ENCODE peak calls at places on chromosomes 5 and 9, in eight cellular contexts. J, W, F, Z, H, M, C and X are unnamed samples.

GRCh38 chr5:128572546-128573339 is 34.7 kb upstream of the FBN2 start:
- DNase-seq in J (no peak), W (no peak), F (no peak), Z (no peak), H (peak), M (no peak), C (no peak), X (no peak)

GRCh38 chr9:114027159-114027895 is 50.8 kb downstream of the AMBP start:
- DNase-seq in J (no peak), W (no peak), F (peak), Z (no peak), H (no peak), M (no peak), C (no peak), X (no peak)

GRCh38 chr9:130627896-130628792 is 36.2 kb upstream of the PRDM12 start:
- DNase-seq in J (no peak), W (peak), F (no peak), Z (no peak), H (no peak), M (no peak), C (no peak), X (peak)

GRCh38 chr5:62780888-62781287 is 202.3 kb downstream of the LRRC70 start:
- DNase-seq in J (no peak), W (no peak), F (no peak), Z (no peak), H (no peak), M (no peak), C (no peak), X (no peak)

GRCh38 chr9:133234577-133235322 is 25.7 kb upstream of the OBP2B start:
- DNase-seq in J (no peak), W (peak), F (no peak), Z (no peak), H (no peak), M (no peak), C (no peak), X (no peak)

GRCh38 chr9:90825586-90825985 is 24.0 kb downstream of the SYK start:
- DNase-seq in J (no peak), W (no peak), F (no peak), Z (no peak), H (no peak), M (no peak), C (no peak), X (no peak)

GRCh38 chr9:110545705-110546104 is 33.8 kb downstream of the SVEP1 start:
- DNase-seq in J (no peak), W (no peak), F (no peak), Z (no peak), H (peak), M (peak), C (no peak), X (no peak)

GRCh38 chr5:171893290-171893890 is 107.8 kb downstream of the SMIM23 start:
- DNase-seq in J (no peak), W (no peak), F (no peak), Z (no peak), H (peak), M (no peak), C (no peak), X (no peak)

GRCh38 chr5:91499943-91500531 is 116.9 kb upstream of the ARRDC3 start:
- DNase-seq in J (no peak), W (no peak), F (no peak), Z (peak), H (peak), M (peak), C (peak), X (no peak)

GRCh38 chr5:6490693-6491092 is 42.0 kb downstream of the UBE2QL1 start:
- DNase-seq in J (no peak), W (no peak), F (no peak), Z (no peak), H (no peak), M (no peak), C (no peak), X (peak)

GRCh38 chr5:115573133-115573532 is 28.6 kb upstream of the FEM1C start:
- DNase-seq in J (no peak), W (no peak), F (no peak), Z (no peak), H (peak), M (no peak), C (peak), X (no peak)

GRCh38 chr9:136693135-136693489 is 5.9 kb upstream of the AGPAT2 start:
- DNase-seq in J (no peak), W (no peak), F (no peak), Z (no peak), H (no peak), M (no peak), C (no peak), X (no peak)

GRCh38 chr9:136690104-136690840 is 3.0 kb upstream of the AGPAT2 start:
- DNase-seq in J (no peak), W (no peak), F (no peak), Z (no peak), H (no peak), M (no peak), C (no peak), X (no peak)

GRCh38 chr9:136692190-136693134 is 5.2 kb upstream of the AGPAT2 start:
- DNase-seq in J (no peak), W (no peak), F (no peak), Z (no peak), H (no peak), M (no peak), C (no peak), X (no peak)

GRCh38 chr9:136690841-136691261 is 3.6 kb upstream of the AGPAT2 start:
- DNase-seq in J (no peak), W (no peak), F (peak), Z (no peak), H (no peak), M (no peak), C (no peak), X (no peak)

GRCh38 chr9:136691316-136692189 is 4.3 kb upstream of the AGPAT2 start:
- DNase-seq in J (no peak), W (no peak), F (no peak), Z (no peak), H (no peak), M (no peak), C (no peak), X (no peak)
- TF ChIP-seq POLR2A in J (no peak), W (no peak), F (no peak), Z (no peak), H (no peak), M (no peak), C (no peak), X (no peak)

GRCh38 chr5:55994998-55995914 is 493 bp upstream of the IL6ST start:
- DNase-seq in J (peak), W (peak), F (peak), Z (peak), H (peak), M (peak), C (peak), X (peak)
- TF ChIP-seq POLR2A in J (peak), W (no peak), F (peak), Z (peak), H (peak), M (peak), C (no peak), X (peak)

DNA sequence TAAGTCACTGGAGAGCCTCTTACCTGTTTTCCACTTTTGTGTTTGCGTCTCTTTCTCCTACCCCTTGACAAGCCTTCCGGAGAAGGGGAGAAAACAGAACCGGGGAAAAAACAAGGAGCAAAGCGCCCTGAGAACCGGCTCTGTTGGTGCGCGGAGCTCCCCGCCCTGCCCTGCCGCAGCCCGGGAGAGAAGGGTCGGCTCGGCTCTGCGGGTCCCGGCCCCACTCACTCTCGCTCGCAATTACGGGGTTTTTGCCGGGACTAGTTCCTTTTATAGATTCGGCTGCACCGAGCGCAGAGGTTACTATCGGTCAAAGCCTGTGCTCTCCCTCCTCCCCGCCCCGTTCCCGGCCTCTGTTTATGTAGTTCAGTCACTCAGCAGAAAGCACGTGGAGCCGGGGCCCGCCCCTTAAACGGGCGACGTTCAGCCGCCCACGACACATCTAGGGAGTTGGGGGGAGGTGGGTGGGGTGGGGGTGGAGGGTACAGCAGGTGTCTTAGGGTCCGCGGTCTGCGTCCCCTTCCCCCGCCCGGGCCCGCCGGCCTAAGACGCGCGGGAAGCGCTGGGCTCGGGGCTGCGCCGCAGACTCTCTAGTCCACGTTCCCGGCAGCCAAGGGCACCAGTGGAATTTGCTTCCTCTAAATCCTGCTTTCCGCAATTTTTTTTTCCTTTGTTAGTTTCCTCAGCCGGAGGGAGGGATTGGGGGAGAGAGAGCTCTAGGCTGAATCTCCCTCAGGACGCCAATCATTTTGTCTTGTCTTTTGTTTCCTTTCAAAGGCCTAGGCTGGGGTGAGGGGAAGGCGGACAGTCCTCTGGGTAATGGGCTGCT is at the start of gene ABCA1:
- DNase-seq in J (peak), W (peak), F (peak), Z (peak), H (peak), M (peak), C (peak), X (peak)
- TF ChIP-seq POLR2A in J (no peak), W (no peak), F (peak), Z (peak), H (peak), M (peak), C (no peak), X (no peak)

GRCh38 chr5:14582797-14583137 is 1.2 kb downstream of the OTULINL start:
- DNase-seq in J (no peak), W (peak), F (no peak), Z (no peak), H (no peak), M (no peak), C (no peak), X (no peak)

GRCh38 chr5:14579246-14579645 is 2.3 kb upstream of the OTULINL start:
- DNase-seq in J (no peak), W (no peak), F (no peak), Z (no peak), H (no peak), M (no peak), C (no peak), X (no peak)

GRCh38 chr5:14581891-14582796 is 552 bp downstream of the OTULINL start:
- DNase-seq in J (peak), W (peak), F (peak), Z (peak), H (no peak), M (no peak), C (peak), X (peak)

GRCh38 chr5:14580037-14581034 is 1.3 kb upstream of the OTULINL start:
- DNase-seq in J (no peak), W (no peak), F (no peak), Z (no peak), H (no peak), M (no peak), C (no peak), X (no peak)

GRCh38 chr5:14581333-14581890 is at the start of gene OTULINL:
- DNase-seq in J (peak), W (peak), F (peak), Z (peak), H (peak), M (peak), C (peak), X (peak)
- TF ChIP-seq POLR2A in J (no peak), W (no peak), F (peak), Z (no peak), H (no peak), M (no peak), C (no peak), X (no peak)

DNA sequence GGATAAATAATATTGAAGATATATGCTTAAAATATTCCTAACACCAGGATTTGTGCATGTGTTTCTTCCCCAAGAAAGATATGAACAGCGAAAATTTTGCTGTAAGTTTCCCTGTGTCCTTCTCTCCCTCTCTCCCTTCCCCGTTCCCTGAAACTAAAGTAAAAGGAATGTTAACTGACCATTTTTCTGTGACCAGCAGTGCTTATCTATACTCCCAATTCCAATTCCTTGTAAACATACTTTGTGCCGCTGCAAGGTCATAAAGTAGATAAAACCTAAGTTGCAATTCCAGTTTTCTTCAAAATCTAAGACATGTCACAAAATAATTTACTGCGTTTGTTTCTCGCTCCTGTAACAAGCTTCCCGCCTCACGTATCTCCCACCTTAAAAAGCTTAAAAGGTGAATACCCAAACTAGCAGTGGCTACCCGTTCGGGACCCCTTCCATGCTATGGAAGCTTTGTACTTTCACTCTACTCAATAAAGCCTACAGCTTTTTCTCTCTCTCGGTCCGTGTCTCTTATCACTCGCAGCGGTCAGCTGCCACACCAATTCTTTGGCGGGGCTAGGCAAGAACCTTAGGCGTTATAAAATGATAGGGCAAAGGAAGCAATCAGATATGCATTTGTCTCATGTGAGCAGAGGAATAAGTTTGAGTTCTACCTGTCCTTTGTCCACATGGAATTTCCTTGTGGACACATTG is 1798.0 kb downstream of the EFNA5 start:
- DNase-seq in J (no peak), W (no peak), F (no peak), Z (no peak), H (no peak), M (no peak), C (no peak), X (no peak)
- TF ChIP-seq POLR2A in J (no peak), W (no peak), F (no peak), Z (no peak), H (no peak), M (no peak), C (no peak), X (no peak)

GRCh38 chr5:179795863-179796833 is 2.4 kb downstream of the LTC4S start:
- DNase-seq in J (peak), W (peak), F (peak), Z (no peak), H (peak), M (peak), C (peak), X (peak)
- TF ChIP-seq POLR2A in J (peak), W (no peak), F (peak), Z (peak), H (peak), M (no peak), C (peak), X (no peak)

GRCh38 chr5:67003373-67003905 is 193.2 kb downstream of the CD180 start:
- DNase-seq in J (no peak), W (no peak), F (no peak), Z (no peak), H (no peak), M (no peak), C (no peak), X (no peak)

GRCh38 chr5:67006152-67006848 is 190.3 kb downstream of the CD180 start:
- DNase-seq in J (no peak), W (no peak), F (no peak), Z (no peak), H (no peak), M (no peak), C (no peak), X (no peak)

GRCh38 chr5:67004730-67005350 is 191.8 kb downstream of the CD180 start:
- DNase-seq in J (no peak), W (no peak), F (no peak), Z (no peak), H (no peak), M (no peak), C (peak), X (no peak)

GRCh38 chr5:67002832-67003231 is 193.8 kb downstream of the CD180 start:
- DNase-seq in J (no peak), W (no peak), F (no peak), Z (no peak), H (no peak), M (peak), C (no peak), X (no peak)

GRCh38 chr5:67003906-67004729 is 192.5 kb downstream of the CD180 start:
- DNase-seq in J (peak), W (peak), F (peak), Z (peak), H (peak), M (peak), C (peak), X (peak)
- TF ChIP-seq POLR2A in J (peak), W (no peak), F (peak), Z (peak), H (peak), M (peak), C (peak), X (no peak)

GRCh38 chr5:132369471-132370240 is at the start of gene SLC22A5:
- DNase-seq in J (peak), W (peak), F (peak), Z (peak), H (peak), M (peak), C (peak), X (no peak)
- TF ChIP-seq POLR2A in J (no peak), W (no peak), F (peak), Z (peak), H (peak), M (peak), C (peak), X (no peak)

GRCh38 chr9:35521708-35522107 is 31.8 kb downstream of the RUSC2 start:
- DNase-seq in J (no peak), W (no peak), F (no peak), Z (no peak), H (peak), M (no peak), C (no peak), X (no peak)
- TF ChIP-seq POLR2A in J (no peak), W (no peak), F (no peak), Z (no peak), H (no peak), M (no peak), C (no peak), X (no peak)

DNA sequence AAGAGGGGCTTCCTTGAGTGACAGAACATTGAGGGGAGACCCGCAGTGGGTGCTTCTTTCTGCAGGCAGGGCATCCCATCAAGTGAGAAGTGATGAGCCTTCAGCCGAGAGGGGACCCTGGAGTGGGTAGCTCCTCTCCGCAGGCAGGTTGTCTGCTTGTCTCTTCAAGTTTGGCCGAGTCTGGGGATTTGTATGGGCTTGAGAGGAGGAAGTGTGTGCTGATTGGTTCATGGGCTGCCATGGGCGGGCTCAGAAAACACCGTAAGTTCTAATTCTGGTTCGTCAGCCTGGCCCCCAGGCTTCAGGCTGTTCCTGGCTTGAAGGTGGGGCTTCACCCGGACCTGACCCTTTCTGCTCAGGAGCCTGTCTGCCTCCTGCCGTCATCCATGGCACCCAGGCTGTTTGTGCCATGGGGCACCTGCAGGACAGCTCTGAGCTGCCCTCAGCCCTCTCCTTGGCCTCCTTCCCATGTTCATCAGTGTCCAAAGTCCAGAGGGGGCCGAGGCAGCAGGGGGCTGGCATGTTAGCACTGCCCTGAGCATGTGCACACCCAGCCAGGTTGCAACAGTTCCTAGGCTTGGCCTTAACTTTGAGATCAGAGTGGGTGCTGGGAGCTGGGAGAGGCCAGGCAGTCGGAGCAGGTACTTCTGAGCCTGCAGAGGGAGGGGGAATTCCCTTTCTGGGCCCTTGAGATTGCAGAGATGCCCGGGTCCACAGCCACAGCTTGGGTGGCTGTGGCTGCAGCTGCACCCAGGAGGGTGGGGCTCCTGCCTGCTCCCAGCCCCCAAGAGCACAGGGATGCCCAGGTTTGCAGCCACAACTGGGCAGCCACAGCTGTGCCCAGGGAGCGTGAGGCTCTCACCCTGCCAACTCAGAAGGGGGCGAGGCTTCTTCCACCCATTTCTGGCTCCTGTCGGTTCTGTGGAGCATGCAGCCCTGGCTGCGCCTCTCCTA is 13.5 kb upstream of the DHFR start:
- DNase-seq in J (no peak), W (peak), F (no peak), Z (no peak), H (no peak), M (peak), C (no peak), X (no peak)
- TF ChIP-seq POLR2A in J (no peak), W (no peak), F (no peak), Z (no peak), H (no peak), M (no peak), C (no peak), X (no peak)